ENCODE peak calls at places on chromosomes 7 and 10, in four cellular contexts. U is A673, R is transverse colon, N is body of pancreas. I is an unnamed sample. For H3K4me1, the result is how much of the 10 kb centered on the place peaks cover.

GRCh38 chr10:120507651-120508050 is 50.6 kb downstream of the PLPP4 start:
- DNase-seq in U (no peak), R (no peak), N (no peak), I (no peak)

GRCh38 chr10:121057291-121057690 is 206.1 kb downstream of the WDR11 start:
- DNase-seq in U (no peak), R (no peak), N (no peak), I (no peak)

GRCh38 chr10:79159785-79160184 is 91.0 kb downstream of the ZMIZ1 start:
- DNase-seq in U (no peak), R (no peak), N (peak), I (peak)

GRCh38 chr10:124176309-124177179 is 83.1 kb upstream of the CHST15 start:
- DNase-seq in U (no peak), R (no peak), N (no peak), I (no peak)

GRCh38 chr10:90583416-90583815 is 274.4 kb downstream of the HTR7 start:
- DNase-seq in U (no peak), R (no peak), N (no peak), I (no peak)

GRCh38 chr10:7161484-7162283 is 249.2 kb downstream of the SFMBT2 start:
- DNase-seq in U (no peak), R (no peak), N (peak), I (peak)

GRCh38 chr10:124955243-124955642 is 13.3 kb downstream of the ZRANB1 start:
- DNase-seq in U (no peak), R (no peak), N (no peak), I (no peak)

GRCh38 chr10:132022241-132022640 is 40.5 kb upstream of the BNIP3 start:
- DNase-seq in U (no peak), R (no peak), N (no peak), I (no peak)

GRCh38 chr7:1396195-1396594 is 63.1 kb downstream of the MICALL2 start:
- DNase-seq in U (no peak), R (no peak), N (no peak), I (no peak)

GRCh38 chr7:30450983-30451497 is 27.5 kb downstream of the NOD1 start:
- DNase-seq in U (no peak), R (no peak), N (no peak), I (no peak)

GRCh38 chr7:158237672-158238335 is 349.8 kb downstream of the PTPRN2 start:
- DNase-seq in U (no peak), R (no peak), N (peak), I (no peak)

GRCh38 chr10:70602665-70603438 is at the start of gene PRF1:
- DNase-seq in U (no peak), R (peak), N (peak), I (peak)

GRCh38 chr7:70647801-70648491 is 484.0 kb upstream of the GALNT17 start:
- DNase-seq in U (no peak), R (peak), N (peak), I (no peak)

GRCh38 chr7:113197274-113197673 is 78.9 kb upstream of the SMIM30 start:
- DNase-seq in U (no peak), R (no peak), N (no peak), I (no peak)

GRCh38 chr10:92688927-92689662 is 660 bp upstream of the HHEX start:
- DNase-seq in U (peak), R (peak), N (peak), I (peak)

GRCh38 chr7:91603707-91604106 is 276.8 kb downstream of the MTERF1 start:
- DNase-seq in U (no peak), R (no peak), N (no peak), I (no peak)

GRCh38 chr10:109902992-109903947 is 20.0 kb downstream of the XPNPEP1 start:
- DNase-seq in U (no peak), R (no peak), N (peak), I (no peak)

GRCh38 chr10:125261491-125262186 is 101.3 kb upstream of the CTBP2 start:
- DNase-seq in U (no peak), R (no peak), N (no peak), I (no peak)

GRCh38 chr7:128115821-128116723 is 84.8 kb upstream of the LRRC4 start:
- DNase-seq in U (no peak), R (no peak), N (no peak), I (no peak)

GRCh38 chr10:129958686-129959543 is 5.2 kb downstream of the EBF3 start:
- DNase-seq in U (no peak), R (no peak), N (no peak), I (no peak)

GRCh38 chr10:112959207-112959838 is 9.3 kb downstream of the TCF7L2 start:
- DNase-seq in U (peak), R (no peak), N (no peak), I (no peak)

GRCh38 chr7:17611611-17612010 is 313.2 kb downstream of the AHR start:
- DNase-seq in U (no peak), R (no peak), N (no peak), I (no peak)

GRCh38 chr7:4131043-4131442 is 551.1 kb upstream of the FOXK1 start:
- DNase-seq in U (no peak), R (no peak), N (no peak), I (no peak)

GRCh38 chr10:78902815-78903214 is 166.0 kb upstream of the ZMIZ1 start:
- DNase-seq in U (no peak), R (no peak), N (no peak), I (no peak)

GRCh38 chr10:110977662-110978061 is 58.3 kb downstream of the SHOC2 start:
- DNase-seq in U (no peak), R (no peak), N (no peak), I (no peak)

GRCh38 chr7:39754326-39755120 is 131.2 kb downstream of the RALA start:
- DNase-seq in U (peak), R (no peak), N (no peak), I (no peak)

GRCh38 chr7:80997841-80998240 is 79.0 kb upstream of the SEMA3C start:
- DNase-seq in U (no peak), R (no peak), N (no peak), I (no peak)

GRCh38 chr7:94348142-94348541 is 46.6 kb upstream of the COL1A2 start:
- DNase-seq in U (peak), R (peak), N (peak), I (no peak)

GRCh38 chr10:78644550-78644949 is 424.2 kb upstream of the ZMIZ1 start:
- DNase-seq in U (no peak), R (no peak), N (no peak), I (no peak)

GRCh38 chr7:12244129-12244528 is 33.0 kb downstream of the TMEM106B start:
- DNase-seq in U (peak), R (peak), N (peak), I (no peak)

GRCh38 chr7:26061340-26062239 is 90.4 kb upstream of the NFE2L3 start:
- DNase-seq in U (peak), R (peak), N (peak), I (peak)

GRCh38 chr7:159211540-159212182 is 67.0 kb upstream of the VIPR2 start:
- DNase-seq in U (no peak), R (no peak), N (peak), I (no peak)

DNA sequence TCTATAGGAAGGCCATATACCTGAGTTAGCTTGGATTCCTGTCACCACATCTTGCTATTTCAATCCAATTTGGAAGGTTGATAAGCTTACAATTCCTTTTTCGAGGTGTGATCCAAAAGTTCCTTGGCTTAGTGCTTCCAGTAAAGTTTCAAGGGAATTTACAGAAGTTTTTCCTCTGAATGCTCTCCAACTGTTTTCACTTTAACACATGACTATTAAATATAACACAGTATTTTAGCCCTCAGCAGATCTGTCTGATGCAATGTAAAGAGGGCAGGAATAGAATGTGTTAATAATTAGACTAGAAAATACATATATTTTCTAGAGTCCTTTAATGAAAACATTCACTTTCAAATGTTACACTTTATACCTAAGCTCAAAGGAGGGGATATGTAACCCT is 171.4 kb downstream of the DKK1 start:
- DNase-seq in U (no peak), R (no peak), N (no peak), I (no peak)
- H3K4me1 ChIP-seq in U (under half), R (under half), N (under half), I (under half)

DNA sequence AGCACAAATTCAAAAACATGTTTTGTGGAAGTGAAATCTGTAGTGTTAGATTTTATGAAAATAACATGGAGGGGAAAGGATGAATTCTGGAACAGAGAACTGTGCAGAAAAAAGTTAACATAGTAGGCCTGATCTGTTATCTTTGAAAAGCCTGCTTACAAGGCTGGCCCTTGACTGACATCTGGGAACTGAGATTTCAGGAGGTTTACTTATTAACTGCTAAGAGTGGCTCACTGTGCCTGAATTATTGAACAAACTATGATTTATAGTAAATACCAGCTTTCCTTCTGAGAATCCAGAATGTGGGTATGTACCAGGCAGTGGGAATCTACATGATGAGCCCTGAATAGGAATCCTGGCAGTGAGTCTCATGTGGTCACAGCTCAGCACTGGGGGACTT is 30.5 kb downstream of the NSUN6 start:
- DNase-seq in U (no peak), R (no peak), N (no peak), I (no peak)
- H3K27ac ChIP-seq in U (no peak), R (no peak), N (no peak), I (no peak)

GRCh38 chr7:36204044-36204663 is 51.1 kb downstream of the EEPD1 start:
- DNase-seq in U (no peak), R (no peak), N (no peak), I (peak)
- H3K4me1 ChIP-seq in U (under half), R (under half), N (under half), I (under half)

GRCh38 chr10:33154590-33154989 is 179.9 kb downstream of the NRP1 start:
- DNase-seq in U (no peak), R (no peak), N (no peak), I (no peak)
- H3K27ac ChIP-seq in U (no peak), R (no peak), N (no peak), I (no peak)

GRCh38 chr7:107998660-107999480 is 4.1 kb downstream of the LAMB1 start:
- DNase-seq in U (no peak), R (no peak), N (no peak), I (no peak)

GRCh38 chr7:108001759-108002725 is 919 bp downstream of the LAMB1 start:
- DNase-seq in U (peak), R (peak), N (peak), I (peak)

GRCh38 chr7:108000875-108001758 is 1.8 kb downstream of the LAMB1 start:
- DNase-seq in U (peak), R (peak), N (peak), I (peak)

GRCh38 chr7:107998150-107998549 is 4.8 kb downstream of the LAMB1 start:
- DNase-seq in U (no peak), R (no peak), N (no peak), I (no peak)

DNA sequence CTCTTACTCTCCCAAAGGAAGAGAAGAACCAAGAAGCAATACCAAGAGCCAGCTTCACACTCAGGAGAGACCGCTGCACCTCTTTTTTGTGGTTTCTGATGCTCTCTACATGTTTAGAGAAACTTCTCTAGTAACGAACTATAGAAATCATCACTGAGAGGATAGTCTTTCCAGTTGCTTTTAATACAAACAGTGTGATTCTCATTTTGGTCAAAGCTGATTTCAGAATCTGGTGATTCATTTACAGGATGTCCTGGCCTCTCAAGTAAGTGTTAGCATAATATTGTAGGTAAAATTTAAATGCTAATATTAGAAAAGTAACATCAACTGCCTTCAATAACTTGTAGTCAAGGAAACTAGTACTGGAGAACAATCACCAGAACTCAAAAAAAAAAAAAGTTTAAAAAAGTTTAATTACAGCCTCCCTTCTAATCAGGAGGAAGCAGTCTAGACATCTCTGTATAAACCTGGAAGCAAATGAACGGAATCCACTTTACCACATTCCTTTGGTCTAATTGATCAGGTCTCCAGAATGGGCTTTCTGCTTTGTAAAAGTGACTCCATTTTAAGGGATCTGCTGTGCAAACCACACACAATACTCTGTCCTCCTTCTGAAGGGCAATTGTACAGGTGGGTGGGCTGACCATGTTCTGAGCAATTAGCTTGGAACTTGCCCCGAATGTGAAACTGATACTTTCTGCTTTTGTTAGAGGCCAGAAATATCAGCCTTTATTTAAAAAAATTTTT is 3.0 kb downstream of the LAMB1 start:
- DNase-seq in U (no peak), R (no peak), N (no peak), I (no peak)
- H3K4me1 ChIP-seq in U (half or more), R (half or more), N (half or more), I (under half)

DNA sequence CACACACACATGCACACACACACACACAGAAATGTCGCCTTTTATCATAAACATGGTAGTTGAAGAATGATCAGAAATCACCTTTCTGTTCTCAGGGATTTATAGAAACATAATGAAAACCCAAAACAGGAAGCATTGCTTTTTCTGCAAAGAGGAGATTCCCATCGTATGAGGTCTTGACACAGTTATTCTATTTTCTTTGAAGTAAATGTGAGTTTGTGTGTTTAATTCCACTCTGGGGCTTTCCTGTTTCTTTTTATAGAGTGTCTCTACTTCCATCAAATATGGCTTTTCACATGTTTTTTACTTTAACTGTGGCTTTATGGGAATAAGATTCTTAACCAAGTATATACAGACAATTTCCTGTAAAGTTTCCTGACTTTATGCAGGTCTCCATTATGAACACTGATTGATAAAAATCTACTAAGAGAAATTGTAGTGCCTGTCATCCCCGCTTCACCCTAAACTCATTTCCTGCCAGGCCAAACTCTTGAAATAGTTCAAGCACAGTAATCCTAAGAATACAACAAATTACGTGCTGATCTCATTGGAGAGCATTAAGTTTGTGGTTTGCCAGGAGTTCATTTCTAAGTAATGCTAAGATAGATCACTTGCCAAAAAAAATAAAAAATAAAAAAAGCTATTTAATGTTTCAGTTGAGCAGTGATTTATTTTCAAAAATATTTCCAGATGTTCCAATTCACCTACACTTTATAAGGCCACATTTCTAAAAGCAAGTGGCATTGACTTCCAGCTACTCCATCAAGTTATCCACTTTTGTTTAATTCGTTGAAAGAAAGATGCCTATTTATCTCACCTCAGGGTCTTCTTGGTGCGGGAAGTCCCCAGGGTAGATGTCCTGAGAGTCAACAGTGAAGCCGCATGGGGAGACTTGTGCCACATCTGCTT is 52.3 kb upstream of the SEC61G start:
- DNase-seq in U (peak), R (no peak), N (no peak), I (no peak)
- H3K27ac ChIP-seq in U (no peak), R (peak), N (no peak), I (no peak)

GRCh38 chr7:74174606-74175082 is 488 bp downstream of the EIF4H start:
- DNase-seq in U (peak), R (peak), N (peak), I (peak)
- H3K4me1 ChIP-seq in U (under half), R (under half), N (half or more), I (half or more)

DNA sequence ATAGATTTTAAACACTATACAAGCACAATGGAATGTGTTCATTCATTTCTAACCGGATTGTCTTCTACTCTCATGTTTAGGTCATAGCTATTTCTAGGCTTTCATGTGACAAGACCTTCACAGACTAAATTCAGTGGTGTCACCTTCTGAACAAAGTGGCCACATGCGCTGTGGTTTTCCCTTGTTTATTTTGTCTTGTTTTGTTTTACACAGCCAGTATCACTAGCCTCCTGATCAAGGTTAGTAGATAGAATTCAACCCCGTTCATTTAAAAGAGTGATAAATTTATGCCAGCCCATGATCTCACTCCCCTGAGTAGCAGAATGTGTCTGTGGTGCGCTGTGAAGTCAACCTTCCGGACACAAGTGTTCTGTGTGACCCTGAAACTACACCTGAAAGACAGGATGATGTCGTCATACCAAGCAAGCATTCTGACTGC is 209.1 kb downstream of the CREB5 start:
- DNase-seq in U (no peak), R (no peak), N (peak), I (no peak)
- H3K27ac ChIP-seq in U (no peak), R (no peak), N (peak), I (no peak)

I was measured in adrenal gland.